ENCODE peak calls at places on chromosomes 11 and 22, in eight cellular contexts. N is cardiac fibroblast; Y is pancreas; V is foreskin fibroblast; K is upper lobe of right lung; M is GM23248; P is sigmoid colon; G is CD8-positive, alpha-beta T cell. D is an unnamed sample.

GRCh38 chr22:38733329-38734202 is 22.2 kb downstream of the SUN2 start:
- DNase-seq in N (peak; percentile 32), Y (peak; percentile 70), V (peak; percentile 57), K (peak; percentile 76), M (peak; percentile 48), P (peak; percentile 96), G (no peak), D (peak; percentile 63)

GRCh38 chr11:8356731-8357504 is 93.2 kb upstream of the LMO1 start:
- DNase-seq in N (peak; percentile 11), Y (no peak), V (peak; percentile 23), K (peak; percentile 64), M (peak; percentile 64), P (no peak), G (no peak), D (no peak)

GRCh38 chr11:12287374-12288211 is 89.8 kb upstream of the PARVA start:
- DNase-seq in N (peak; percentile 96), Y (no peak), V (peak; percentile 96), K (no peak), M (peak; percentile 99), P (peak; percentile 93), G (no peak), D (peak; percentile 61)

GRCh38 chr11:14093065-14093464 is 130.5 kb downstream of the SPON1 start:
- DNase-seq in N (no peak), Y (no peak), V (no peak), K (no peak), M (peak; percentile 68), P (no peak), G (no peak), D (no peak)

GRCh38 chr11:105969756-105970155 is 52.3 kb downstream of the MSANTD4 start:
- DNase-seq in N (no peak), Y (no peak), V (no peak), K (no peak), M (no peak), P (no peak), G (no peak), D (no peak)

GRCh38 chr22:42294034-42294985 is 23.9 kb upstream of the TCF20 start:
- DNase-seq in N (peak; percentile 69), Y (peak; percentile 60), V (peak; percentile 78), K (peak; percentile 75), M (peak; percentile 60), P (no peak), G (peak; percentile 23), D (no peak)

GRCh38 chr11:36148701-36149100 is 140.5 kb downstream of the COMMD9 start:
- DNase-seq in N (no peak), Y (peak; percentile 5), V (no peak), K (no peak), M (no peak), P (no peak), G (no peak), D (no peak)

GRCh38 chr11:79461144-79461543 is 20.3 kb upstream of the TENM4 start:
- DNase-seq in N (peak; percentile 61), Y (no peak), V (peak; percentile 54), K (no peak), M (peak; percentile 58), P (no peak), G (no peak), D (no peak)

GRCh38 chr22:46528121-46528610 is 9.3 kb downstream of the CELSR1 start:
- DNase-seq in N (peak; percentile 72), Y (no peak), V (peak; percentile 22), K (no peak), M (no peak), P (no peak), G (no peak), D (no peak)

GRCh38 chr22:28820885-28821284 is 20.5 kb upstream of the XBP1 start:
- DNase-seq in N (no peak), Y (no peak), V (no peak), K (no peak), M (no peak), P (peak; percentile 19), G (no peak), D (no peak)

GRCh38 chr11:73159981-73160777 is 18.1 kb upstream of the FCHSD2 start:
- DNase-seq in N (no peak), Y (no peak), V (no peak), K (no peak), M (no peak), P (peak; percentile 52), G (no peak), D (no peak)

GRCh38 chr11:12157241-12157661 is 46.9 kb downstream of the MICAL2 start:
- DNase-seq in N (peak; percentile 87), Y (no peak), V (peak; percentile 78), K (no peak), M (peak; percentile 83), P (no peak), G (no peak), D (no peak)

GRCh38 chr22:23237841-23238240 is 57.5 kb downstream of the BCR start:
- DNase-seq in N (no peak), Y (no peak), V (no peak), K (no peak), M (no peak), P (no peak), G (no peak), D (no peak)

GRCh38 chr22:43555561-43556515 is 144.0 kb downstream of the MPPED1 start:
- DNase-seq in N (no peak), Y (no peak), V (no peak), K (no peak), M (no peak), P (peak; percentile 32), G (no peak), D (no peak)

DNA sequence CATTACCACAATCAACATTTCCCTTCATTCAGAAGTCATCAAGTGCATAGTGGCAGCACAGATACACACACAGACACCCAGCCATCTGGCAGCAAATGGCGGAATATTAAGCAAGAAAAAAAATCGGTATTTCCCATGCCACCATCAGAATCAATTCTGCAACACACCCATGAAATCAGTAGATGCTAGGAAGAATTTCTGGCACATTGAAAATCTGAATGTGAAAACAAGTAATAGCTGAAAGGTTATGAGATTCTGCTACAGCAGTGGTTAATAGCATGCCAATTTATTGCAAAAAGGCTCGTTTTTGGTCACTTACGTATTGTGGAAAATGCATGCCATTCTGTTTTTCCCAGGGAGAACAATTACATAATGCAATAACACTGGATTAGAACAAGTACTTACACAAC is 91.1 kb downstream of the PICALM start:
- DNase-seq in N (no peak), Y (no peak), V (no peak), K (no peak), M (peak; percentile 44), P (no peak), G (no peak), D (no peak)
- H3K4me3 ChIP-seq in N (no peak overlapping the region), Y (no peak overlapping the region), V (no peak overlapping the region), K (no peak overlapping the region), M (no peak overlapping the region), P (no peak overlapping the region), G (no peak overlapping the region), D (no peak overlapping the region)

GRCh38 chr11:19779740-19780139 is 67.1 kb downstream of the NAV2 start:
- DNase-seq in N (no peak), Y (no peak), V (no peak), K (no peak), M (no peak), P (no peak), G (no peak), D (no peak)
- H3K4me3 ChIP-seq in N (no peak overlapping the region), Y (no peak overlapping the region), V (no peak overlapping the region), K (no peak overlapping the region), M (no peak overlapping the region), P (no peak overlapping the region), G (no peak overlapping the region), D (no peak overlapping the region)

GRCh38 chr11:45145421-45146071 is 893 bp upstream of the PRDM11 start:
- DNase-seq in N (peak; percentile 70), Y (peak; percentile 39), V (peak; percentile 57), K (peak; percentile 72), M (peak; percentile 53), P (peak; percentile 75), G (no peak), D (no peak)
- H3K4me3 ChIP-seq in N (peak overlapping the region; percentile 70), Y (peak overlapping the region; percentile 80), V (peak overlapping the region; percentile 57), K (peak overlapping the region; percentile 82), M (peak overlapping the region; percentile 95), P (peak overlapping the region; percentile 72), G (peak overlapping the region; percentile 61), D (peak overlapping the region; percentile 68)

GRCh38 chr11:65713212-65713969 is 1.3 kb downstream of the KAT5 start:
- DNase-seq in N (no peak), Y (no peak), V (no peak), K (no peak), M (no peak), P (no peak), G (no peak), D (no peak)
- H3K4me3 ChIP-seq in N (peak overlapping the region; percentile 78), Y (no peak overlapping the region), V (peak overlapping the region; percentile 78), K (peak overlapping the region; percentile 65), M (peak overlapping the region; percentile 79), P (no peak overlapping the region), G (no peak overlapping the region), D (no peak overlapping the region)

GRCh38 chr11:33893711-33894401 is 2.0 kb upstream of the LMO2 start:
- DNase-seq in N (peak; percentile 67), Y (no peak), V (no peak), K (no peak), M (no peak), P (no peak), G (peak; percentile 37), D (peak; percentile 35)
- H3K4me3 ChIP-seq in N (no peak overlapping the region), Y (no peak overlapping the region), V (no peak overlapping the region), K (peak overlapping the region; percentile 17), M (no peak overlapping the region), P (no peak overlapping the region), G (peak overlapping the region; percentile 40), D (no peak overlapping the region)

GRCh38 chr11:2401436-2401984 is 960 bp downstream of the TSSC4 start:
- DNase-seq in N (no peak), Y (no peak), V (no peak), K (no peak), M (no peak), P (no peak), G (no peak), D (no peak)

GRCh38 chr11:2400069-2400760 is at the start of gene TSSC4:
- DNase-seq in N (peak; percentile 100), Y (peak; percentile 100), V (peak; percentile 100), K (peak; percentile 100), M (peak; percentile 100), P (peak; percentile 100), G (peak; percentile 99), D (peak; percentile 99)

GRCh38 chr11:2400761-2401435 is 348 bp downstream of the TSSC4 start:
- DNase-seq in N (no peak), Y (no peak), V (peak; percentile 33), K (no peak), M (peak; percentile 55), P (no peak), G (no peak), D (no peak)

GRCh38 chr11:2398664-2399355 is 1.7 kb upstream of the TSSC4 start:
- DNase-seq in N (no peak), Y (no peak), V (no peak), K (no peak), M (no peak), P (no peak), G (no peak), D (peak; percentile 28)

DNA sequence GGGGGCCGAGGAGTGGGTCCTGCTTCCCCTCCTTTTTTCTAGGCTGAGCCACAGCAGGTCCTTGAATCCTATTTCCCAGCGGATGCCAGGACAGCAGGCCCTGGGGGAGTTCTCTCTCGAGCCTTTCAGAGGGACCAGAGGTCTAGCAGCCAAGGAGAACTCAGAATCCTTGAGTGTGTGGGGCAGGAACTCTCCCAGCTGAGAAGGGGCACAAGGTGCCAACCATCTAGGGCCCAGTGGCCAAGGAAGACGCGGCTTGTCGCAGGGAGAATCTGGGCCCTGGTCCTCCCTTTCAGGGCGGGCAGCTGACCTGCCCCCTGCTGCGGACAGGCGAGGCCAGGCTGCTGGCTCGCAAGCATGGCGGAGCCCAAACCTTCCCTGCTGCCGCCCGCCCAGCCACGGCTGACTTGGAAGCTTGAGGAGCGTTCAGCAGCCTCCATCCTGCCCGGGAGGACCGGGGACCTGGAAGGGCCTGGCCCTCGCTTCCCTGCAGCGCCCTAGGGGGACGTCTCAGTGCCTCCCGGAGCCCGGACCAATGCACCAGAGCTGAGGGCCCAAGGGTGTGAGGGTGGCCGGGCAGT is 972 bp upstream of the TSSC4 start:
- DNase-seq in N (peak; percentile 41), Y (peak; percentile 54), V (peak; percentile 57), K (no peak), M (peak; percentile 64), P (no peak), G (peak; percentile 19), D (peak; percentile 35)
- H3K4me3 ChIP-seq in N (peak overlapping the region; percentile 74), Y (peak overlapping the region; percentile 80), V (peak overlapping the region; percentile 51), K (peak overlapping the region; percentile 61), M (peak overlapping the region; percentile 79), P (peak overlapping the region; percentile 69), G (peak overlapping the region; percentile 82), D (peak overlapping the region; percentile 79)